ENCODE peak calls at places on chromosomes 7 and 10, in four cellular contexts. L is nephron progenitor cell, Y is Ammon's horn, X is NCI-H1092. N is an unnamed sample.

GRCh38 chr10:116088985-116089384 is 184.0 kb downstream of the GFRA1 start:
- DNase-seq in L (no peak), Y (no peak), X (no peak), N (no peak)

GRCh38 chr10:92559051-92559450 is 14.8 kb downstream of the IDE start:
- DNase-seq in L (no peak), Y (no peak), X (no peak), N (no peak)

GRCh38 chr7:904847-905246 is 28.5 kb downstream of the GET4 start:
- DNase-seq in L (no peak), Y (no peak), X (no peak), N (no peak)

GRCh38 chr7:100132697-100133137 is 6.0 kb downstream of the MBLAC1 start:
- DNase-seq in L (peak; percentile 70), Y (peak; percentile 80), X (peak; percentile 57), N (peak; percentile 70)

GRCh38 chr10:22363305-22363704 is 18.0 kb downstream of the SPAG6 start:
- DNase-seq in L (no peak), Y (no peak), X (no peak), N (no peak)

GRCh38 chr10:69558559-69558958 is 14.7 kb downstream of the NEUROG3 start:
- DNase-seq in L (no peak), Y (no peak), X (no peak), N (no peak)

GRCh38 chr7:111380945-111381344 is 181.3 kb downstream of the IMMP2L start:
- DNase-seq in L (no peak), Y (no peak), X (no peak), N (no peak)

GRCh38 chr10:20443094-20443493 is 454.0 kb downstream of the NEBL start:
- DNase-seq in L (no peak), Y (no peak), X (no peak), N (no peak)

GRCh38 chr7:131183611-131184119 is 144.0 kb upstream of the MKLN1 start:
- DNase-seq in L (no peak), Y (no peak), X (no peak), N (no peak)

GRCh38 chr10:14371616-14372015 is 40.9 kb upstream of the FRMD4A start:
- DNase-seq in L (no peak), Y (no peak), X (no peak), N (no peak)

GRCh38 chr7:26090927-26091519 is 61.0 kb upstream of the NFE2L3 start:
- DNase-seq in L (peak; percentile 17), Y (peak; percentile 83), X (peak; percentile 66), N (peak; percentile 63)

GRCh38 chr7:31883761-31884164 is 186.4 kb downstream of the PDE1C start:
- DNase-seq in L (no peak), Y (peak; percentile 86), X (no peak), N (no peak)

GRCh38 chr7:100208911-100209408 is 10.8 kb upstream of the PVRIG start:
- DNase-seq in L (no peak), Y (no peak), X (no peak), N (peak; percentile 35)

GRCh38 chr7:157612664-157613561 is 276.1 kb downstream of the DNAJB6 start:
- DNase-seq in L (no peak), Y (no peak), X (no peak), N (peak; percentile 52)

GRCh38 chr7:81402227-81402626 is 367.6 kb downstream of the HGF start:
- DNase-seq in L (no peak), Y (no peak), X (no peak), N (no peak)

GRCh38 chr10:132540456-132540855 is 2.9 kb downstream of the INPP5A start:
- DNase-seq in L (no peak), Y (no peak), X (no peak), N (no peak)

GRCh38 chr7:131105294-131105802 is 222.3 kb upstream of the MKLN1 start:
- DNase-seq in L (no peak), Y (no peak), X (no peak), N (no peak)

GRCh38 chr7:151311294-151311864 is 30.2 kb upstream of the NUB1 start:
- DNase-seq in L (no peak), Y (no peak), X (no peak), N (no peak)

GRCh38 chr10:59839576-59839975 is 66.8 kb downstream of the CCDC6 start:
- DNase-seq in L (no peak), Y (no peak), X (no peak), N (no peak)

GRCh38 chr7:15947749-15948148 is 261.3 kb upstream of the MEOX2 start:
- DNase-seq in L (no peak), Y (no peak), X (no peak), N (no peak)

GRCh38 chr7:108418941-108419340 is 37.3 kb downstream of the NRCAM start:
- DNase-seq in L (no peak), Y (no peak), X (no peak), N (no peak)

GRCh38 chr7:2000153-2000687 is 232.5 kb downstream of the MAD1L1 start:
- DNase-seq in L (no peak), Y (no peak), X (no peak), N (no peak)

GRCh38 chr7:50856821-50857220 is 74.1 kb upstream of the GRB10 start:
- DNase-seq in L (no peak), Y (no peak), X (no peak), N (no peak)

GRCh38 chr10:131745591-131745990 is 155.2 kb upstream of the PPP2R2D start:
- DNase-seq in L (no peak), Y (no peak), X (no peak), N (no peak)

GRCh38 chr7:139358541-139359365 is 941 bp upstream of the LUC7L2 start:
- DNase-seq in L (no peak), Y (no peak), X (no peak), N (peak; percentile 13)

GRCh38 chr7:130371059-130371458 is 9.2 kb upstream of the CPA1 start:
- DNase-seq in L (no peak), Y (no peak), X (no peak), N (no peak)

GRCh38 chr10:5553400-5554170 is 28.8 kb downstream of the CALML3 start:
- DNase-seq in L (no peak), Y (no peak), X (no peak), N (no peak)

GRCh38 chr10:60952846-60953220 is 8.8 kb upstream of the RHOBTB1 start:
- DNase-seq in L (no peak), Y (no peak), X (no peak), N (no peak)

GRCh38 chr7:81776972-81777371 is 7.1 kb upstream of the HGF start:
- DNase-seq in L (no peak), Y (no peak), X (no peak), N (no peak)

GRCh38 chr7:152760384-152761115 is 998 bp downstream of the ACTR3B start:
- DNase-seq in L (no peak), Y (no peak), X (no peak), N (peak; percentile 22)

GRCh38 chr10:61465807-61466425 is 12.7 kb upstream of the TMEM26 start:
- DNase-seq in L (no peak), Y (no peak), X (no peak), N (no peak)

GRCh38 chr10:106582291-106582690 is 582.2 kb downstream of the SORCS1 start:
- DNase-seq in L (no peak), Y (peak; percentile 91), X (no peak), N (no peak)

GRCh38 chr10:97234403-97234802 is 48.6 kb upstream of the SLIT1 start:
- DNase-seq in L (no peak), Y (peak; percentile 54), X (peak; percentile 25), N (no peak)

GRCh38 chr7:69698109-69698840 is 100.0 kb downstream of the AUTS2 start:
- DNase-seq in L (no peak), Y (no peak), X (no peak), N (no peak)

GRCh38 chr7:92626281-92626846 is 36.2 kb upstream of the FAM133B start:
- DNase-seq in L (no peak), Y (no peak), X (no peak), N (no peak)

GRCh38 chr7:106129291-106129690 is 17.2 kb upstream of the SYPL1 start:
- DNase-seq in L (no peak), Y (no peak), X (no peak), N (no peak)

GRCh38 chr7:95527033-95527775 is 41.5 kb downstream of the ASB4 start:
- DNase-seq in L (peak; percentile 59), Y (peak; percentile 93), X (peak; percentile 63), N (no peak)